ENCODE peak calls at places on chromosomes 1 and 21, in nine cellular contexts. One of them, this sample, is unnamed.

GRCh38 chr1:58809327-58810040 is 25.6 kb upstream of the JUN start:
- DNase-seq in fibroblast of pulmonary artery: peak; percentile 91
- DNase-seq in stromal cell of bone marrow: peak; percentile 54
- DNase-seq in ACHN: no peak
- DNase-seq in stimulated activated CD8-positive, alpha-beta memory T cell treated with anti-CD3 and anti-CD28 coated beads, Interleukin-4, amount 100 ng/mL, for 4 hours: no peak
- DNase-seq in iris pigment epithelial cell: peak; percentile 90
- DNase-seq in left ventricle myocardium inferior: no peak
- DNase-seq in activated T-cell treated with anti-CD3 and anti-CD28 coated beads, Interleukin-2, amount 50 U/mL, for 72 hours: no peak
- DNase-seq in HTR-8/SVneo: no peak
- DNase-seq in this sample: no peak

GRCh38 chr21:44496196-44496899 is 41.0 kb downstream of the LRRC3 start:
- DNase-seq in HTR-8/SVneo: no peak
- DNase-seq in fibroblast of pulmonary artery: no peak
- DNase-seq in left ventricle myocardium inferior: no peak
- DNase-seq in activated T-cell treated with anti-CD3 and anti-CD28 coated beads, Interleukin-2, amount 50 U/mL, for 72 hours: no peak
- DNase-seq in iris pigment epithelial cell: no peak
- DNase-seq in stimulated activated CD8-positive, alpha-beta memory T cell treated with anti-CD3 and anti-CD28 coated beads, Interleukin-4, amount 100 ng/mL, for 4 hours: no peak
- DNase-seq in stromal cell of bone marrow: no peak
- DNase-seq in ACHN: no peak
- DNase-seq in this sample: no peak

GRCh38 chr1:217431395-217431794 is 199.5 kb downstream of the GPATCH2 start:
- DNase-seq in stromal cell of bone marrow: no peak
- DNase-seq in fibroblast of pulmonary artery: peak; percentile 5
- DNase-seq in iris pigment epithelial cell: no peak
- DNase-seq in HTR-8/SVneo: no peak
- DNase-seq in left ventricle myocardium inferior: no peak
- DNase-seq in activated T-cell treated with anti-CD3 and anti-CD28 coated beads, Interleukin-2, amount 50 U/mL, for 72 hours: no peak
- DNase-seq in stimulated activated CD8-positive, alpha-beta memory T cell treated with anti-CD3 and anti-CD28 coated beads, Interleukin-4, amount 100 ng/mL, for 4 hours: no peak
- DNase-seq in ACHN: peak; percentile 32
- DNase-seq in this sample: no peak

GRCh38 chr1:244801246-244801645 is 34.2 kb upstream of the COX20 start:
- DNase-seq in fibroblast of pulmonary artery: peak; percentile 52
- DNase-seq in HTR-8/SVneo: peak; percentile 27
- DNase-seq in stimulated activated CD8-positive, alpha-beta memory T cell treated with anti-CD3 and anti-CD28 coated beads, Interleukin-4, amount 100 ng/mL, for 4 hours: peak; percentile 7
- DNase-seq in ACHN: peak; percentile 58
- DNase-seq in activated T-cell treated with anti-CD3 and anti-CD28 coated beads, Interleukin-2, amount 50 U/mL, for 72 hours: peak; percentile 60
- DNase-seq in stromal cell of bone marrow: peak; percentile 4
- DNase-seq in iris pigment epithelial cell: peak; percentile 16
- DNase-seq in left ventricle myocardium inferior: no peak
- DNase-seq in this sample: peak; percentile 74

GRCh38 chr1:204316164-204316563 is 43.6 kb downstream of the PLEKHA6 start:
- DNase-seq in stromal cell of bone marrow: no peak
- DNase-seq in activated T-cell treated with anti-CD3 and anti-CD28 coated beads, Interleukin-2, amount 50 U/mL, for 72 hours: no peak
- DNase-seq in iris pigment epithelial cell: peak; percentile 46
- DNase-seq in stimulated activated CD8-positive, alpha-beta memory T cell treated with anti-CD3 and anti-CD28 coated beads, Interleukin-4, amount 100 ng/mL, for 4 hours: no peak
- DNase-seq in left ventricle myocardium inferior: no peak
- DNase-seq in fibroblast of pulmonary artery: no peak
- DNase-seq in ACHN: no peak
- DNase-seq in HTR-8/SVneo: no peak
- DNase-seq in this sample: no peak

GRCh38 chr1:112389689-112390088 is 6.3 kb upstream of the CTTNBP2NL start:
- DNase-seq in fibroblast of pulmonary artery: no peak
- DNase-seq in ACHN: no peak
- DNase-seq in left ventricle myocardium inferior: no peak
- DNase-seq in stimulated activated CD8-positive, alpha-beta memory T cell treated with anti-CD3 and anti-CD28 coated beads, Interleukin-4, amount 100 ng/mL, for 4 hours: no peak
- DNase-seq in iris pigment epithelial cell: no peak
- DNase-seq in stromal cell of bone marrow: no peak
- DNase-seq in activated T-cell treated with anti-CD3 and anti-CD28 coated beads, Interleukin-2, amount 50 U/mL, for 72 hours: no peak
- DNase-seq in HTR-8/SVneo: no peak
- DNase-seq in this sample: no peak

GRCh38 chr1:119080586-119080985 is 59.9 kb downstream of the WARS2 start:
- DNase-seq in HTR-8/SVneo: peak; percentile 3
- DNase-seq in fibroblast of pulmonary artery: peak; percentile 93
- DNase-seq in stromal cell of bone marrow: peak; percentile 81
- DNase-seq in stimulated activated CD8-positive, alpha-beta memory T cell treated with anti-CD3 and anti-CD28 coated beads, Interleukin-4, amount 100 ng/mL, for 4 hours: no peak
- DNase-seq in iris pigment epithelial cell: peak; percentile 98
- DNase-seq in ACHN: peak; percentile 93
- DNase-seq in left ventricle myocardium inferior: no peak
- DNase-seq in activated T-cell treated with anti-CD3 and anti-CD28 coated beads, Interleukin-2, amount 50 U/mL, for 72 hours: no peak
- DNase-seq in this sample: no peak

GRCh38 chr1:176789571-176790090 is 326.7 kb downstream of the PAPPA2 start:
- DNase-seq in left ventricle myocardium inferior: no peak
- DNase-seq in ACHN: peak; percentile 75
- DNase-seq in iris pigment epithelial cell: peak; percentile 7
- DNase-seq in activated T-cell treated with anti-CD3 and anti-CD28 coated beads, Interleukin-2, amount 50 U/mL, for 72 hours: no peak
- DNase-seq in HTR-8/SVneo: no peak
- DNase-seq in stromal cell of bone marrow: no peak
- DNase-seq in fibroblast of pulmonary artery: no peak
- DNase-seq in stimulated activated CD8-positive, alpha-beta memory T cell treated with anti-CD3 and anti-CD28 coated beads, Interleukin-4, amount 100 ng/mL, for 4 hours: no peak
- DNase-seq in this sample: no peak

GRCh38 chr21:46203203-46203600 is 18.9 kb upstream of the SPATC1L start:
- DNase-seq in ACHN: no peak
- DNase-seq in HTR-8/SVneo: no peak
- DNase-seq in fibroblast of pulmonary artery: no peak
- DNase-seq in left ventricle myocardium inferior: peak; percentile 4
- DNase-seq in activated T-cell treated with anti-CD3 and anti-CD28 coated beads, Interleukin-2, amount 50 U/mL, for 72 hours: no peak
- DNase-seq in stimulated activated CD8-positive, alpha-beta memory T cell treated with anti-CD3 and anti-CD28 coated beads, Interleukin-4, amount 100 ng/mL, for 4 hours: no peak
- DNase-seq in stromal cell of bone marrow: no peak
- DNase-seq in iris pigment epithelial cell: no peak
- DNase-seq in this sample: no peak

GRCh38 chr1:51234721-51235425 is 1.2 kb upstream of the RNF11 start:
- DNase-seq in left ventricle myocardium inferior: peak; percentile 44
- DNase-seq in HTR-8/SVneo: no peak
- DNase-seq in fibroblast of pulmonary artery: no peak
- DNase-seq in stimulated activated CD8-positive, alpha-beta memory T cell treated with anti-CD3 and anti-CD28 coated beads, Interleukin-4, amount 100 ng/mL, for 4 hours: peak; percentile 21
- DNase-seq in iris pigment epithelial cell: peak; percentile 34
- DNase-seq in ACHN: peak; percentile 80
- DNase-seq in stromal cell of bone marrow: no peak
- DNase-seq in activated T-cell treated with anti-CD3 and anti-CD28 coated beads, Interleukin-2, amount 50 U/mL, for 72 hours: peak; percentile 74
- DNase-seq in this sample: no peak

GRCh38 chr1:67390041-67390887 is 39.9 kb downstream of the SERBP1 start:
- DNase-seq in stromal cell of bone marrow: peak; percentile 42
- DNase-seq in ACHN: peak; percentile 86
- DNase-seq in left ventricle myocardium inferior: no peak
- DNase-seq in stimulated activated CD8-positive, alpha-beta memory T cell treated with anti-CD3 and anti-CD28 coated beads, Interleukin-4, amount 100 ng/mL, for 4 hours: no peak
- DNase-seq in iris pigment epithelial cell: peak; percentile 91
- DNase-seq in fibroblast of pulmonary artery: peak; percentile 64
- DNase-seq in HTR-8/SVneo: no peak
- DNase-seq in activated T-cell treated with anti-CD3 and anti-CD28 coated beads, Interleukin-2, amount 50 U/mL, for 72 hours: no peak
- DNase-seq in this sample: no peak

GRCh38 chr1:58162952-58163550 is 383.5 kb downstream of the OMA1 start:
- DNase-seq in activated T-cell treated with anti-CD3 and anti-CD28 coated beads, Interleukin-2, amount 50 U/mL, for 72 hours: peak; percentile 4
- DNase-seq in left ventricle myocardium inferior: peak; percentile 33
- DNase-seq in iris pigment epithelial cell: peak; percentile 56
- DNase-seq in stimulated activated CD8-positive, alpha-beta memory T cell treated with anti-CD3 and anti-CD28 coated beads, Interleukin-4, amount 100 ng/mL, for 4 hours: no peak
- DNase-seq in HTR-8/SVneo: peak; percentile 2
- DNase-seq in stromal cell of bone marrow: peak; percentile 43
- DNase-seq in ACHN: peak; percentile 62
- DNase-seq in fibroblast of pulmonary artery: peak; percentile 74
- DNase-seq in this sample: peak; percentile 71

GRCh38 chr1:119662034-119662437 is 14.0 kb upstream of the ZNF697 start:
- DNase-seq in iris pigment epithelial cell: no peak
- DNase-seq in fibroblast of pulmonary artery: no peak
- DNase-seq in stimulated activated CD8-positive, alpha-beta memory T cell treated with anti-CD3 and anti-CD28 coated beads, Interleukin-4, amount 100 ng/mL, for 4 hours: no peak
- DNase-seq in ACHN: no peak
- DNase-seq in HTR-8/SVneo: no peak
- DNase-seq in left ventricle myocardium inferior: no peak
- DNase-seq in stromal cell of bone marrow: no peak
- DNase-seq in activated T-cell treated with anti-CD3 and anti-CD28 coated beads, Interleukin-2, amount 50 U/mL, for 72 hours: no peak
- DNase-seq in this sample: no peak

GRCh38 chr1:57017717-57018116 is 51.9 kb upstream of the C8B start:
- DNase-seq in HTR-8/SVneo: no peak
- DNase-seq in iris pigment epithelial cell: no peak
- DNase-seq in stromal cell of bone marrow: no peak
- DNase-seq in ACHN: peak; percentile 8
- DNase-seq in stimulated activated CD8-positive, alpha-beta memory T cell treated with anti-CD3 and anti-CD28 coated beads, Interleukin-4, amount 100 ng/mL, for 4 hours: no peak
- DNase-seq in activated T-cell treated with anti-CD3 and anti-CD28 coated beads, Interleukin-2, amount 50 U/mL, for 72 hours: no peak
- DNase-seq in left ventricle myocardium inferior: no peak
- DNase-seq in fibroblast of pulmonary artery: peak; percentile 1
- DNase-seq in this sample: peak; percentile 58

GRCh38 chr1:150386546-150387080 is 22.7 kb downstream of the RPRD2 start:
- DNase-seq in iris pigment epithelial cell: no peak
- DNase-seq in left ventricle myocardium inferior: no peak
- DNase-seq in stimulated activated CD8-positive, alpha-beta memory T cell treated with anti-CD3 and anti-CD28 coated beads, Interleukin-4, amount 100 ng/mL, for 4 hours: no peak
- DNase-seq in activated T-cell treated with anti-CD3 and anti-CD28 coated beads, Interleukin-2, amount 50 U/mL, for 72 hours: no peak
- DNase-seq in fibroblast of pulmonary artery: no peak
- DNase-seq in ACHN: no peak
- DNase-seq in stromal cell of bone marrow: no peak
- DNase-seq in HTR-8/SVneo: no peak
- DNase-seq in this sample: no peak

GRCh38 chr1:175749075-175749474 is 5.7 kb upstream of the TNR start:
- DNase-seq in activated T-cell treated with anti-CD3 and anti-CD28 coated beads, Interleukin-2, amount 50 U/mL, for 72 hours: no peak
- DNase-seq in stimulated activated CD8-positive, alpha-beta memory T cell treated with anti-CD3 and anti-CD28 coated beads, Interleukin-4, amount 100 ng/mL, for 4 hours: no peak
- DNase-seq in left ventricle myocardium inferior: no peak
- DNase-seq in fibroblast of pulmonary artery: no peak
- DNase-seq in stromal cell of bone marrow: no peak
- DNase-seq in HTR-8/SVneo: no peak
- DNase-seq in iris pigment epithelial cell: no peak
- DNase-seq in ACHN: no peak
- DNase-seq in this sample: no peak

GRCh38 chr1:94011709-94012590 is 102.7 kb upstream of the GCLM start:
- DNase-seq in activated T-cell treated with anti-CD3 and anti-CD28 coated beads, Interleukin-2, amount 50 U/mL, for 72 hours: no peak
- DNase-seq in stimulated activated CD8-positive, alpha-beta memory T cell treated with anti-CD3 and anti-CD28 coated beads, Interleukin-4, amount 100 ng/mL, for 4 hours: no peak
- DNase-seq in ACHN: no peak
- DNase-seq in iris pigment epithelial cell: no peak
- DNase-seq in fibroblast of pulmonary artery: no peak
- DNase-seq in HTR-8/SVneo: no peak
- DNase-seq in left ventricle myocardium inferior: no peak
- DNase-seq in stromal cell of bone marrow: no peak
- DNase-seq in this sample: no peak

GRCh38 chr1:112881742-112882127 is 74.3 kb downstream of the SLC16A1 start:
- DNase-seq in left ventricle myocardium inferior: no peak
- DNase-seq in stromal cell of bone marrow: no peak
- DNase-seq in stimulated activated CD8-positive, alpha-beta memory T cell treated with anti-CD3 and anti-CD28 coated beads, Interleukin-4, amount 100 ng/mL, for 4 hours: no peak
- DNase-seq in ACHN: no peak
- DNase-seq in HTR-8/SVneo: no peak
- DNase-seq in activated T-cell treated with anti-CD3 and anti-CD28 coated beads, Interleukin-2, amount 50 U/mL, for 72 hours: no peak
- DNase-seq in iris pigment epithelial cell: no peak
- DNase-seq in fibroblast of pulmonary artery: no peak
- DNase-seq in this sample: no peak

GRCh38 chr1:204359474-204360255 is at the start of gene PLEKHA6:
- DNase-seq in stromal cell of bone marrow: no peak
- DNase-seq in fibroblast of pulmonary artery: peak; percentile 48
- DNase-seq in stimulated activated CD8-positive, alpha-beta memory T cell treated with anti-CD3 and anti-CD28 coated beads, Interleukin-4, amount 100 ng/mL, for 4 hours: no peak
- DNase-seq in left ventricle myocardium inferior: peak; percentile 65
- DNase-seq in iris pigment epithelial cell: peak; percentile 54
- DNase-seq in activated T-cell treated with anti-CD3 and anti-CD28 coated beads, Interleukin-2, amount 50 U/mL, for 72 hours: no peak
- DNase-seq in ACHN: no peak
- DNase-seq in HTR-8/SVneo: peak; percentile 65
- DNase-seq in this sample: no peak

GRCh38 chr1:244603498-244603897 is 49.4 kb upstream of the DESI2 start:
- DNase-seq in iris pigment epithelial cell: peak; percentile 34
- DNase-seq in HTR-8/SVneo: peak; percentile 18
- DNase-seq in left ventricle myocardium inferior: no peak
- DNase-seq in fibroblast of pulmonary artery: peak; percentile 60
- DNase-seq in stimulated activated CD8-positive, alpha-beta memory T cell treated with anti-CD3 and anti-CD28 coated beads, Interleukin-4, amount 100 ng/mL, for 4 hours: no peak
- DNase-seq in activated T-cell treated with anti-CD3 and anti-CD28 coated beads, Interleukin-2, amount 50 U/mL, for 72 hours: no peak
- DNase-seq in ACHN: peak; percentile 55
- DNase-seq in stromal cell of bone marrow: peak; percentile 19
- DNase-seq in this sample: peak; percentile 38

GRCh38 chr1:44803312-44804095 is 3.3 kb downstream of the PLK3 start:
- DNase-seq in ACHN: no peak
- DNase-seq in activated T-cell treated with anti-CD3 and anti-CD28 coated beads, Interleukin-2, amount 50 U/mL, for 72 hours: no peak
- DNase-seq in iris pigment epithelial cell: no peak
- DNase-seq in stromal cell of bone marrow: no peak
- DNase-seq in HTR-8/SVneo: no peak
- DNase-seq in left ventricle myocardium inferior: peak; percentile 13
- DNase-seq in stimulated activated CD8-positive, alpha-beta memory T cell treated with anti-CD3 and anti-CD28 coated beads, Interleukin-4, amount 100 ng/mL, for 4 hours: no peak
- DNase-seq in fibroblast of pulmonary artery: no peak
- DNase-seq in this sample: no peak

GRCh38 chr1:28973850-28974841 is 59.8 kb downstream of the EPB41 start:
- DNase-seq in activated T-cell treated with anti-CD3 and anti-CD28 coated beads, Interleukin-2, amount 50 U/mL, for 72 hours: no peak
- DNase-seq in stromal cell of bone marrow: peak; percentile 48
- DNase-seq in left ventricle myocardium inferior: no peak
- DNase-seq in stimulated activated CD8-positive, alpha-beta memory T cell treated with anti-CD3 and anti-CD28 coated beads, Interleukin-4, amount 100 ng/mL, for 4 hours: no peak
- DNase-seq in HTR-8/SVneo: peak; percentile 10
- DNase-seq in fibroblast of pulmonary artery: peak; percentile 39
- DNase-seq in ACHN: no peak
- DNase-seq in iris pigment epithelial cell: peak; percentile 65
- DNase-seq in this sample: no peak

GRCh38 chr21:25515484-25516405 is 91.5 kb downstream of the MRPL39 start:
- DNase-seq in fibroblast of pulmonary artery: no peak
- DNase-seq in ACHN: no peak
- DNase-seq in left ventricle myocardium inferior: no peak
- DNase-seq in stromal cell of bone marrow: peak; percentile 49
- DNase-seq in iris pigment epithelial cell: peak; percentile 61
- DNase-seq in stimulated activated CD8-positive, alpha-beta memory T cell treated with anti-CD3 and anti-CD28 coated beads, Interleukin-4, amount 100 ng/mL, for 4 hours: no peak
- DNase-seq in activated T-cell treated with anti-CD3 and anti-CD28 coated beads, Interleukin-2, amount 50 U/mL, for 72 hours: no peak
- DNase-seq in HTR-8/SVneo: no peak
- DNase-seq in this sample: no peak

GRCh38 chr1:230459463-230459862 is 33.3 kb upstream of the PGBD5 start:
- DNase-seq in left ventricle myocardium inferior: no peak
- DNase-seq in stimulated activated CD8-positive, alpha-beta memory T cell treated with anti-CD3 and anti-CD28 coated beads, Interleukin-4, amount 100 ng/mL, for 4 hours: no peak
- DNase-seq in stromal cell of bone marrow: peak; percentile 64
- DNase-seq in HTR-8/SVneo: no peak
- DNase-seq in activated T-cell treated with anti-CD3 and anti-CD28 coated beads, Interleukin-2, amount 50 U/mL, for 72 hours: no peak
- DNase-seq in fibroblast of pulmonary artery: peak; percentile 63
- DNase-seq in iris pigment epithelial cell: peak; percentile 69
- DNase-seq in ACHN: no peak
- DNase-seq in this sample: no peak

GRCh38 chr21:44766014-44766817 is 35.4 kb downstream of the UBE2G2 start:
- DNase-seq in fibroblast of pulmonary artery: no peak
- DNase-seq in activated T-cell treated with anti-CD3 and anti-CD28 coated beads, Interleukin-2, amount 50 U/mL, for 72 hours: no peak
- DNase-seq in ACHN: no peak
- DNase-seq in left ventricle myocardium inferior: no peak
- DNase-seq in stimulated activated CD8-positive, alpha-beta memory T cell treated with anti-CD3 and anti-CD28 coated beads, Interleukin-4, amount 100 ng/mL, for 4 hours: no peak
- DNase-seq in iris pigment epithelial cell: no peak
- DNase-seq in stromal cell of bone marrow: no peak
- DNase-seq in HTR-8/SVneo: no peak
- DNase-seq in this sample: no peak

GRCh38 chr1:229768232-229768631 is 142.2 kb downstream of the URB2 start:
- DNase-seq in ACHN: no peak
- DNase-seq in HTR-8/SVneo: no peak
- DNase-seq in fibroblast of pulmonary artery: no peak
- DNase-seq in stimulated activated CD8-positive, alpha-beta memory T cell treated with anti-CD3 and anti-CD28 coated beads, Interleukin-4, amount 100 ng/mL, for 4 hours: no peak
- DNase-seq in iris pigment epithelial cell: no peak
- DNase-seq in left ventricle myocardium inferior: no peak
- DNase-seq in stromal cell of bone marrow: no peak
- DNase-seq in activated T-cell treated with anti-CD3 and anti-CD28 coated beads, Interleukin-2, amount 50 U/mL, for 72 hours: no peak
- DNase-seq in this sample: no peak

GRCh38 chr1:186958520-186958919 is 129.8 kb downstream of the PLA2G4A start:
- DNase-seq in iris pigment epithelial cell: peak; percentile 79
- DNase-seq in left ventricle myocardium inferior: no peak
- DNase-seq in ACHN: no peak
- DNase-seq in fibroblast of pulmonary artery: peak; percentile 55
- DNase-seq in stromal cell of bone marrow: no peak
- DNase-seq in HTR-8/SVneo: no peak
- DNase-seq in stimulated activated CD8-positive, alpha-beta memory T cell treated with anti-CD3 and anti-CD28 coated beads, Interleukin-4, amount 100 ng/mL, for 4 hours: no peak
- DNase-seq in activated T-cell treated with anti-CD3 and anti-CD28 coated beads, Interleukin-2, amount 50 U/mL, for 72 hours: no peak
- DNase-seq in this sample: no peak

GRCh38 chr21:33230518-33231324 is 983 bp downstream of the IFNAR2 start:
- DNase-seq in HTR-8/SVneo: peak; percentile 24
- DNase-seq in left ventricle myocardium inferior: peak; percentile 63
- DNase-seq in fibroblast of pulmonary artery: peak; percentile 65
- DNase-seq in ACHN: peak; percentile 53
- DNase-seq in stromal cell of bone marrow: no peak
- DNase-seq in activated T-cell treated with anti-CD3 and anti-CD28 coated beads, Interleukin-2, amount 50 U/mL, for 72 hours: no peak
- DNase-seq in iris pigment epithelial cell: peak; percentile 86
- DNase-seq in stimulated activated CD8-positive, alpha-beta memory T cell treated with anti-CD3 and anti-CD28 coated beads, Interleukin-4, amount 100 ng/mL, for 4 hours: no peak
- DNase-seq in this sample: peak; percentile 45

GRCh38 chr1:156499703-156500577 is 635 bp downstream of the MEF2D start:
- DNase-seq in ACHN: peak; percentile 21
- DNase-seq in fibroblast of pulmonary artery: no peak
- DNase-seq in activated T-cell treated with anti-CD3 and anti-CD28 coated beads, Interleukin-2, amount 50 U/mL, for 72 hours: peak; percentile 53
- DNase-seq in HTR-8/SVneo: no peak
- DNase-seq in stromal cell of bone marrow: no peak
- DNase-seq in left ventricle myocardium inferior: peak; percentile 78
- DNase-seq in iris pigment epithelial cell: no peak
- DNase-seq in stimulated activated CD8-positive, alpha-beta memory T cell treated with anti-CD3 and anti-CD28 coated beads, Interleukin-4, amount 100 ng/mL, for 4 hours: no peak
- DNase-seq in this sample: peak; percentile 56

GRCh38 chr21:17462276-17462981 is 50.4 kb upstream of the CXADR start:
- DNase-seq in left ventricle myocardium inferior: no peak
- DNase-seq in ACHN: peak; percentile 10
- DNase-seq in stimulated activated CD8-positive, alpha-beta memory T cell treated with anti-CD3 and anti-CD28 coated beads, Interleukin-4, amount 100 ng/mL, for 4 hours: no peak
- DNase-seq in activated T-cell treated with anti-CD3 and anti-CD28 coated beads, Interleukin-2, amount 50 U/mL, for 72 hours: no peak
- DNase-seq in stromal cell of bone marrow: no peak
- DNase-seq in HTR-8/SVneo: no peak
- DNase-seq in iris pigment epithelial cell: peak; percentile 48
- DNase-seq in fibroblast of pulmonary artery: peak; percentile 21
- DNase-seq in this sample: no peak

GRCh38 chr1:165686121-165686970 is 12.0 kb downstream of the ALDH9A1 start:
- DNase-seq in left ventricle myocardium inferior: no peak
- DNase-seq in activated T-cell treated with anti-CD3 and anti-CD28 coated beads, Interleukin-2, amount 50 U/mL, for 72 hours: no peak
- DNase-seq in iris pigment epithelial cell: no peak
- DNase-seq in stromal cell of bone marrow: no peak
- DNase-seq in ACHN: no peak
- DNase-seq in HTR-8/SVneo: no peak
- DNase-seq in stimulated activated CD8-positive, alpha-beta memory T cell treated with anti-CD3 and anti-CD28 coated beads, Interleukin-4, amount 100 ng/mL, for 4 hours: no peak
- DNase-seq in fibroblast of pulmonary artery: no peak
- DNase-seq in this sample: no peak